ENCODE peak calls at places on chromosome 21, in eight cellular contexts. One of them, this sample, is unnamed.

GRCh38 chr21:38126677-38127271 is 130.0 kb upstream of the KCNJ15 start:
- DNase-seq in Caco-2: peak; percentile 69
- DNase-seq in CD8-positive, alpha-beta T cell: peak; percentile 39
- DNase-seq in HL-60: peak; percentile 12
- DNase-seq in transverse colon: peak; percentile 45
- DNase-seq in astrocyte of the spinal cord: peak; percentile 18
- DNase-seq in mesothelial cell of epicardium: peak; percentile 58
- DNase-seq in left ventricle myocardium inferior: peak; percentile 35
- DNase-seq in this sample: peak; percentile 78

GRCh38 chr21:37927711-37928110 is 11.5 kb upstream of the KCNJ6 start:
- DNase-seq in Caco-2: no peak
- DNase-seq in CD8-positive, alpha-beta T cell: no peak
- DNase-seq in HL-60: no peak
- DNase-seq in transverse colon: no peak
- DNase-seq in astrocyte of the spinal cord: no peak
- DNase-seq in mesothelial cell of epicardium: no peak
- DNase-seq in left ventricle myocardium inferior: no peak
- DNase-seq in this sample: no peak

GRCh38 chr21:34933609-34934345 is 115.3 kb downstream of the RUNX1 start:
- DNase-seq in Caco-2: no peak
- DNase-seq in CD8-positive, alpha-beta T cell: no peak
- DNase-seq in HL-60: no peak
- DNase-seq in transverse colon: no peak
- DNase-seq in astrocyte of the spinal cord: no peak
- DNase-seq in mesothelial cell of epicardium: no peak
- DNase-seq in left ventricle myocardium inferior: no peak
- DNase-seq in this sample: no peak

GRCh38 chr21:26982767-26983166 is 15.9 kb upstream of the ADAMTS5 start:
- DNase-seq in Caco-2: no peak
- DNase-seq in CD8-positive, alpha-beta T cell: no peak
- DNase-seq in HL-60: no peak
- DNase-seq in transverse colon: no peak
- DNase-seq in astrocyte of the spinal cord: peak; percentile 53
- DNase-seq in mesothelial cell of epicardium: no peak
- DNase-seq in left ventricle myocardium inferior: no peak
- DNase-seq in this sample: peak; percentile 85

GRCh38 chr21:28207776-28208175 is 784.9 kb downstream of the LTN1 start:
- DNase-seq in Caco-2: no peak
- DNase-seq in CD8-positive, alpha-beta T cell: no peak
- DNase-seq in HL-60: no peak
- DNase-seq in transverse colon: no peak
- DNase-seq in astrocyte of the spinal cord: peak; percentile 71
- DNase-seq in mesothelial cell of epicardium: no peak
- DNase-seq in left ventricle myocardium inferior: no peak
- DNase-seq in this sample: peak; percentile 28

GRCh38 chr21:34202553-34203332 is 129.4 kb downstream of the MRPS6 start:
- DNase-seq in Caco-2: peak; percentile 48
- DNase-seq in CD8-positive, alpha-beta T cell: no peak
- DNase-seq in HL-60: peak; percentile 47
- DNase-seq in transverse colon: peak; percentile 23
- DNase-seq in astrocyte of the spinal cord: no peak
- DNase-seq in mesothelial cell of epicardium: peak; percentile 59
- DNase-seq in left ventricle myocardium inferior: peak; percentile 25
- DNase-seq in this sample: no peak

GRCh38 chr21:34909492-34910292 is 139.4 kb downstream of the RUNX1 start:
- DNase-seq in Caco-2: no peak
- DNase-seq in CD8-positive, alpha-beta T cell: no peak
- DNase-seq in HL-60: no peak
- DNase-seq in transverse colon: no peak
- DNase-seq in astrocyte of the spinal cord: no peak
- DNase-seq in mesothelial cell of epicardium: no peak
- DNase-seq in left ventricle myocardium inferior: no peak
- DNase-seq in this sample: no peak

GRCh38 chr21:35578350-35578782 is 482.0 kb downstream of the SETD4 start:
- DNase-seq in Caco-2: no peak
- DNase-seq in CD8-positive, alpha-beta T cell: no peak
- DNase-seq in HL-60: no peak
- DNase-seq in transverse colon: no peak
- DNase-seq in astrocyte of the spinal cord: peak; percentile 81
- DNase-seq in mesothelial cell of epicardium: no peak
- DNase-seq in left ventricle myocardium inferior: no peak
- DNase-seq in this sample: peak; percentile 83

GRCh38 chr21:26835714-26836265 is 9.4 kb downstream of the ADAMTS1 start:
- DNase-seq in Caco-2: no peak
- DNase-seq in CD8-positive, alpha-beta T cell: no peak
- DNase-seq in HL-60: no peak
- DNase-seq in transverse colon: no peak
- DNase-seq in astrocyte of the spinal cord: no peak
- DNase-seq in mesothelial cell of epicardium: no peak
- DNase-seq in left ventricle myocardium inferior: no peak
- DNase-seq in this sample: no peak

GRCh38 chr21:41951876-41952567 is 1.8 kb downstream of the C2CD2 start:
- DNase-seq in Caco-2: no peak
- DNase-seq in CD8-positive, alpha-beta T cell: no peak
- DNase-seq in HL-60: no peak
- DNase-seq in transverse colon: no peak
- DNase-seq in astrocyte of the spinal cord: no peak
- DNase-seq in mesothelial cell of epicardium: no peak
- DNase-seq in left ventricle myocardium inferior: no peak
- DNase-seq in this sample: no peak

GRCh38 chr21:27802816-27803475 is 836.1 kb upstream of the ADAMTS5 start:
- DNase-seq in Caco-2: no peak
- DNase-seq in CD8-positive, alpha-beta T cell: no peak
- DNase-seq in HL-60: peak; percentile 5
- DNase-seq in transverse colon: peak; percentile 39
- DNase-seq in astrocyte of the spinal cord: peak; percentile 38
- DNase-seq in mesothelial cell of epicardium: no peak
- DNase-seq in left ventricle myocardium inferior: no peak
- DNase-seq in this sample: peak; percentile 53

GRCh38 chr21:18521204-18521603 is 117.6 kb upstream of the TMPRSS15 start:
- DNase-seq in Caco-2: no peak
- DNase-seq in CD8-positive, alpha-beta T cell: no peak
- DNase-seq in HL-60: no peak
- DNase-seq in transverse colon: no peak
- DNase-seq in astrocyte of the spinal cord: no peak
- DNase-seq in mesothelial cell of epicardium: no peak
- DNase-seq in left ventricle myocardium inferior: no peak
- DNase-seq in this sample: no peak

GRCh38 chr21:15379776-15380175 is 315.0 kb upstream of the NRIP1 start:
- DNase-seq in Caco-2: no peak
- DNase-seq in CD8-positive, alpha-beta T cell: no peak
- DNase-seq in HL-60: no peak
- DNase-seq in transverse colon: no peak
- DNase-seq in astrocyte of the spinal cord: no peak
- DNase-seq in mesothelial cell of epicardium: no peak
- DNase-seq in left ventricle myocardium inferior: no peak
- DNase-seq in this sample: no peak

GRCh38 chr21:41483415-41483814 is 24.5 kb downstream of the TMPRSS2 start:
- DNase-seq in Caco-2: no peak
- DNase-seq in CD8-positive, alpha-beta T cell: no peak
- DNase-seq in HL-60: no peak
- DNase-seq in transverse colon: no peak
- DNase-seq in astrocyte of the spinal cord: no peak
- DNase-seq in mesothelial cell of epicardium: no peak
- DNase-seq in left ventricle myocardium inferior: no peak
- DNase-seq in this sample: no peak

GRCh38 chr21:41160036-41160435 is 7.9 kb upstream of the BACE2 start:
- DNase-seq in Caco-2: no peak
- DNase-seq in CD8-positive, alpha-beta T cell: no peak
- DNase-seq in HL-60: no peak
- DNase-seq in transverse colon: no peak
- DNase-seq in astrocyte of the spinal cord: no peak
- DNase-seq in mesothelial cell of epicardium: no peak
- DNase-seq in left ventricle myocardium inferior: no peak
- DNase-seq in this sample: no peak

GRCh38 chr21:41932576-41933258 is 21.1 kb downstream of the C2CD2 start:
- DNase-seq in Caco-2: no peak
- DNase-seq in CD8-positive, alpha-beta T cell: no peak
- DNase-seq in HL-60: no peak
- DNase-seq in transverse colon: no peak
- DNase-seq in astrocyte of the spinal cord: no peak
- DNase-seq in mesothelial cell of epicardium: no peak
- DNase-seq in left ventricle myocardium inferior: peak; percentile 51
- DNase-seq in this sample: peak; percentile 56

GRCh38 chr21:29818520-29818919 is 121.3 kb downstream of the GRIK1 start:
- DNase-seq in Caco-2: no peak
- DNase-seq in CD8-positive, alpha-beta T cell: no peak
- DNase-seq in HL-60: no peak
- DNase-seq in transverse colon: no peak
- DNase-seq in astrocyte of the spinal cord: no peak
- DNase-seq in mesothelial cell of epicardium: no peak
- DNase-seq in left ventricle myocardium inferior: no peak
- DNase-seq in this sample: no peak

GRCh38 chr21:29821230-29821629 is 118.6 kb downstream of the GRIK1 start:
- DNase-seq in Caco-2: no peak
- DNase-seq in CD8-positive, alpha-beta T cell: no peak
- DNase-seq in HL-60: no peak
- DNase-seq in transverse colon: no peak
- DNase-seq in astrocyte of the spinal cord: no peak
- DNase-seq in mesothelial cell of epicardium: no peak
- DNase-seq in left ventricle myocardium inferior: no peak
- DNase-seq in this sample: no peak

GRCh38 chr21:29819675-29820337 is 120.0 kb downstream of the GRIK1 start:
- DNase-seq in Caco-2: no peak
- DNase-seq in CD8-positive, alpha-beta T cell: no peak
- DNase-seq in HL-60: no peak
- DNase-seq in transverse colon: no peak
- DNase-seq in astrocyte of the spinal cord: no peak
- DNase-seq in mesothelial cell of epicardium: no peak
- DNase-seq in left ventricle myocardium inferior: no peak
- DNase-seq in this sample: no peak

GRCh38 chr21:29812947-29813346 is 126.8 kb downstream of the GRIK1 start:
- DNase-seq in Caco-2: no peak
- DNase-seq in CD8-positive, alpha-beta T cell: no peak
- DNase-seq in HL-60: no peak
- DNase-seq in transverse colon: no peak
- DNase-seq in astrocyte of the spinal cord: no peak
- DNase-seq in mesothelial cell of epicardium: no peak
- DNase-seq in left ventricle myocardium inferior: no peak
- DNase-seq in this sample: no peak

GRCh38 chr21:29817450-29817849 is 122.3 kb downstream of the GRIK1 start:
- DNase-seq in Caco-2: no peak
- DNase-seq in CD8-positive, alpha-beta T cell: no peak
- DNase-seq in HL-60: no peak
- DNase-seq in transverse colon: no peak
- DNase-seq in astrocyte of the spinal cord: no peak
- DNase-seq in mesothelial cell of epicardium: no peak
- DNase-seq in left ventricle myocardium inferior: no peak
- DNase-seq in this sample: no peak
- TF ChIP-seq CTCF in Caco-2: no peak
- TF ChIP-seq CTCF in CD8-positive, alpha-beta T cell: no peak
- TF ChIP-seq CTCF in HL-60: no peak
- TF ChIP-seq CTCF in transverse colon: no peak
- TF ChIP-seq CTCF in astrocyte of the spinal cord: no peak
- TF ChIP-seq CTCF in mesothelial cell of epicardium: no peak
- TF ChIP-seq CTCF in left ventricle myocardium inferior: no peak
- TF ChIP-seq CTCF in this sample: no peak

DNA sequence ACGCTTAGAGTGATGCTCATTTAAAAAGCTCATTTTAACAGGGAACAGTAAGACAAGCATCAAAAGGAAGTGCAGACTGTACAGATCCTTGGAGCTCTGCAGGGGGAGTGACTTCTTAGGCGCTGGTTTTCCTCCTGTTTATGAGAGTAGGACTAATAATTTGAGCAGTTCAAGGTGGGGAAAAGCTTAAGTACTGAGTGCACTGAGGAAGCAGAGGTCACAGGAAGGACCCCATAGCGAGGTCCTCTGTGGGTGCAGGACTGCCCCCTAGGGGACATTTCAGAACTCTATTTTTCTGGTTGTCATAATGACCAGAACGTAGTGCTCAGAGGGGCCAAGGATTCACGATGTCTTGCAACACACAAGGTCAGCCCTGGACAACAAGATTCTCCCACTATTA is 112.1 kb downstream of the HLCS start:
- DNase-seq in Caco-2: no peak
- DNase-seq in CD8-positive, alpha-beta T cell: no peak
- DNase-seq in HL-60: peak; percentile 3
- DNase-seq in transverse colon: peak; percentile 25
- DNase-seq in astrocyte of the spinal cord: peak; percentile 35
- DNase-seq in mesothelial cell of epicardium: no peak
- DNase-seq in left ventricle myocardium inferior: no peak
- DNase-seq in this sample: peak; percentile 53
- TF ChIP-seq CTCF in Caco-2: peak; percentile 82
- TF ChIP-seq CTCF in CD8-positive, alpha-beta T cell: peak; percentile 46
- TF ChIP-seq CTCF in HL-60: peak; percentile 27
- TF ChIP-seq CTCF in transverse colon: peak; percentile 35
- TF ChIP-seq CTCF in astrocyte of the spinal cord: peak; percentile 65
- TF ChIP-seq CTCF in mesothelial cell of epicardium: peak; percentile 59
- TF ChIP-seq CTCF in left ventricle myocardium inferior: peak; percentile 73
- TF ChIP-seq CTCF in this sample: peak; percentile 56

GRCh38 chr21:25561668-25562641 is 45.3 kb downstream of the MRPL39 start:
- DNase-seq in Caco-2: peak; percentile 42
- DNase-seq in CD8-positive, alpha-beta T cell: peak; percentile 64
- DNase-seq in HL-60: peak; percentile 47
- DNase-seq in transverse colon: peak; percentile 68
- DNase-seq in astrocyte of the spinal cord: peak; percentile 87
- DNase-seq in mesothelial cell of epicardium: peak; percentile 31
- DNase-seq in left ventricle myocardium inferior: peak; percentile 35
- DNase-seq in this sample: no peak
- TF ChIP-seq CTCF in Caco-2: no peak
- TF ChIP-seq CTCF in CD8-positive, alpha-beta T cell: no peak
- TF ChIP-seq CTCF in HL-60: no peak
- TF ChIP-seq CTCF in transverse colon: peak; percentile 12
- TF ChIP-seq CTCF in astrocyte of the spinal cord: peak; percentile 34
- TF ChIP-seq CTCF in mesothelial cell of epicardium: no peak
- TF ChIP-seq CTCF in left ventricle myocardium inferior: peak; percentile 33
- TF ChIP-seq CTCF in this sample: no peak

GRCh38 chr21:32562426-32562825 is 22.9 kb downstream of the TCP10L start:
- DNase-seq in Caco-2: no peak
- DNase-seq in CD8-positive, alpha-beta T cell: peak; percentile 31
- DNase-seq in HL-60: no peak
- DNase-seq in transverse colon: peak; percentile 22
- DNase-seq in astrocyte of the spinal cord: peak; percentile 71
- DNase-seq in mesothelial cell of epicardium: no peak
- DNase-seq in left ventricle myocardium inferior: no peak
- DNase-seq in this sample: no peak
- TF ChIP-seq CTCF in Caco-2: no peak
- TF ChIP-seq CTCF in CD8-positive, alpha-beta T cell: peak; percentile 20
- TF ChIP-seq CTCF in HL-60: no peak
- TF ChIP-seq CTCF in transverse colon: peak; percentile 18
- TF ChIP-seq CTCF in astrocyte of the spinal cord: peak; percentile 77
- TF ChIP-seq CTCF in mesothelial cell of epicardium: no peak
- TF ChIP-seq CTCF in left ventricle myocardium inferior: peak; percentile 70
- TF ChIP-seq CTCF in this sample: peak; percentile 18